ENCODE peak calls at places on chromosomes 6 and 20, in seven cellular contexts. Z is NCI-H460; T is astrocyte of the spinal cord; G is HTR-8/SVneo; A is activated CD4-positive, alpha-beta T cell treated with anti-CD3 and anti-CD28 coated beads, Interleukin-2, amount 50 U/mL, for 24 hours; Q is NCI-H2029; K is NCI-H748 treated with DMSO at 0.1 percent for 48 hours. R is an unnamed sample.

GRCh38 chr6:146957443-146957842 is 246.8 kb upstream of the STXBP5 start:
- DNase-seq in K (no peak), Q (no peak), T (no peak), G (no peak), Z (no peak), A (no peak), R (no peak)

GRCh38 chr6:157867155-157867559 is 44.1 kb downstream of the SNX9 start:
- DNase-seq in T (peak), G (peak), Z (no peak), A (no peak), K (no peak), Q (no peak), R (no peak)

GRCh38 chr6:4625557-4625956 is 150.6 kb upstream of the CDYL start:
- DNase-seq in Q (no peak), Z (no peak), T (no peak), K (no peak), A (no peak), G (no peak), R (no peak)

GRCh38 chr6:119156742-119157494 is 78.5 kb upstream of the FAM184A start:
- DNase-seq in Q (no peak), A (no peak), G (no peak), T (no peak), Z (no peak), K (no peak), R (peak)

GRCh38 chr6:20882014-20882413 is 347.8 kb downstream of the CDKAL1 start:
- DNase-seq in Z (no peak), Q (no peak), A (no peak), T (no peak), K (no peak), G (no peak), R (no peak)

GRCh38 chr6:49072146-49072545 is 390.9 kb downstream of the MMUT start:
- DNase-seq in K (no peak), G (no peak), Q (no peak), T (no peak), Z (no peak), A (no peak), R (no peak)

GRCh38 chr6:107128175-107128574 is 12.9 kb upstream of the BEND3 start:
- DNase-seq in Z (no peak), Q (no peak), A (no peak), K (no peak), T (no peak), G (no peak), R (no peak)

GRCh38 chr6:168118935-168119334 is 39.9 kb upstream of the FRMD1 start:
- DNase-seq in T (no peak), G (no peak), Q (no peak), K (no peak), A (no peak), Z (no peak), R (no peak)

GRCh38 chr20:34798328-34798727 is 27.1 kb downstream of the NCOA6 start:
- DNase-seq in Q (no peak), K (no peak), Z (no peak), T (no peak), A (no peak), G (no peak), R (no peak)

GRCh38 chr6:113893866-113894265 is 36.7 kb downstream of the MARCKS start:
- DNase-seq in Z (no peak), A (no peak), K (no peak), G (no peak), Q (no peak), T (no peak), R (no peak)

GRCh38 chr6:34523441-34524206 is 32.5 kb downstream of the SPDEF start:
- DNase-seq in T (no peak), Q (no peak), A (no peak), G (no peak), K (no peak), Z (no peak), R (no peak)

GRCh38 chr6:85362652-85363310 is 87.1 kb upstream of the NT5E start:
- DNase-seq in Q (no peak), K (no peak), G (no peak), Z (no peak), A (no peak), T (peak), R (no peak)

GRCh38 chr6:100491947-100492670 is 27.4 kb upstream of the SIM1 start:
- DNase-seq in Q (no peak), G (no peak), Z (no peak), T (no peak), K (no peak), A (no peak), R (no peak)

GRCh38 chr6:33014841-33015634 is 5.6 kb upstream of the HLA-DOA start:
- DNase-seq in T (peak), K (peak), Q (peak), A (no peak), Z (peak), G (peak), R (peak)

GRCh38 chr20:2179233-2179580 is 77.6 kb downstream of the STK35 start:
- DNase-seq in K (no peak), G (no peak), T (no peak), Z (no peak), Q (no peak), A (no peak), R (no peak)

GRCh38 chr6:39309942-39310531 is 4.2 kb downstream of the KCNK17 start:
- DNase-seq in G (peak), Z (peak), Q (peak), A (peak), K (peak), T (peak), R (peak)

GRCh38 chr6:33958863-33959651 is 155.3 kb upstream of the MLN start:
- DNase-seq in Z (no peak), Q (no peak), T (no peak), A (no peak), G (no peak), K (no peak), R (no peak)

GRCh38 chr20:46563848-46564197 is 13.4 kb upstream of the OCSTAMP start:
- DNase-seq in G (no peak), Z (no peak), T (no peak), Q (no peak), A (no peak), K (no peak), R (no peak)

GRCh38 chr6:25094726-25095125 is 159.0 kb upstream of the RIPOR2 start:
- DNase-seq in Z (no peak), G (no peak), A (no peak), T (no peak), K (no peak), Q (no peak), R (no peak)

GRCh38 chr6:112298816-112299281 is 44.5 kb upstream of the LAMA4 start:
- DNase-seq in K (no peak), A (no peak), Q (no peak), Z (no peak), T (peak), G (peak), R (peak)

GRCh38 chr6:33863084-33863483 is 59.3 kb upstream of the MLN start:
- DNase-seq in A (no peak), G (no peak), Q (no peak), Z (no peak), K (no peak), T (no peak), R (no peak)

GRCh38 chr20:25022680-25023079 is 30.1 kb upstream of the APMAP start:
- DNase-seq in Q (no peak), Z (no peak), T (no peak), A (no peak), K (no peak), G (no peak), R (peak)

GRCh38 chr6:19492631-19493030 is 344.5 kb upstream of the ID4 start:
- DNase-seq in Q (peak), K (no peak), A (no peak), T (no peak), Z (no peak), G (no peak), R (no peak)

GRCh38 chr6:118668761-118669411 is 17.5 kb upstream of the CEP85L start:
- DNase-seq in A (no peak), Q (no peak), T (peak), Z (no peak), G (peak), K (no peak), R (no peak)

GRCh38 chr6:112979830-112980229 is 632.7 kb downstream of the RFPL4B start:
- DNase-seq in K (peak), T (peak), G (peak), A (no peak), Z (no peak), Q (no peak), R (peak)

GRCh38 chr6:106056738-106057390 is 29.3 kb upstream of the PRDM1 start:
- DNase-seq in G (no peak), Q (peak), A (no peak), Z (no peak), T (no peak), K (peak), R (peak)

GRCh38 chr20:47396762-47397476 is 40.4 kb upstream of the ZMYND8 start:
- DNase-seq in K (no peak), Z (no peak), A (no peak), T (no peak), Q (peak), G (no peak), R (no peak)

GRCh38 chr6:35900448-35900847 is 20.4 kb downstream of the SRPK1 start:
- DNase-seq in Q (no peak), T (no peak), A (no peak), K (no peak), Z (no peak), G (no peak), R (no peak)

GRCh38 chr20:59402697-59403096 is 102.3 kb downstream of the EDN3 start:
- DNase-seq in A (no peak), Q (no peak), K (peak), G (no peak), Z (no peak), T (no peak), R (no peak)

GRCh38 chr20:35171753-35172433 is at the start of gene PROCR:
- DNase-seq in Q (peak), T (peak), A (no peak), G (peak), K (no peak), Z (peak), R (peak)

GRCh38 chr6:33686981-33687975 is 24.2 kb downstream of the UQCC2 start:
- DNase-seq in Z (no peak), A (no peak), K (no peak), Q (no peak), T (no peak), G (no peak), R (no peak)

GRCh38 chr20:15232243-15232642 is 894.8 kb upstream of the FLRT3 start:
- DNase-seq in A (no peak), K (no peak), Z (no peak), T (no peak), G (no peak), Q (no peak), R (no peak)

GRCh38 chr6:43812850-43813584 is 43.0 kb downstream of the VEGFA start:
- DNase-seq in Z (no peak), A (no peak), T (no peak), Q (no peak), G (no peak), K (no peak), R (peak)

GRCh38 chr6:24734166-24734565 is 15.2 kb upstream of the C6orf62 start:
- DNase-seq in K (no peak), Q (no peak), A (no peak), G (no peak), Z (no peak), T (no peak), R (no peak)

R was measured in LoVo.